ENCODE peak calls at places on chromosomes 2 and 18, in four cellular contexts. One of them, this sample, is unnamed.

GRCh38 chr2:230323385-230324106 is 3.4 kb upstream of the SP140L start:
- DNase-seq in ureter: no peak
- DNase-seq in COR-L47: no peak
- DNase-seq in HT1080: no peak
- DNase-seq in this sample: no peak

GRCh38 chr2:188042412-188042811 is 249.3 kb upstream of the GULP1 start:
- DNase-seq in COR-L47: no peak
- DNase-seq in ureter: no peak
- DNase-seq in HT1080: peak
- DNase-seq in this sample: peak

GRCh38 chr2:59462418-59463197 is 1090.8 kb downstream of the BCL11A start:
- DNase-seq in COR-L47: no peak
- DNase-seq in ureter: no peak
- DNase-seq in HT1080: peak
- DNase-seq in this sample: no peak

GRCh38 chr2:70085711-70086277 is 1.5 kb upstream of the PCBP1 start:
- DNase-seq in COR-L47: no peak
- DNase-seq in ureter: no peak
- DNase-seq in HT1080: no peak
- DNase-seq in this sample: no peak

GRCh38 chr18:23453657-23454011 is 547 bp downstream of the RIOK3 start:
- DNase-seq in COR-L47: no peak
- DNase-seq in HT1080: peak
- DNase-seq in ureter: peak
- DNase-seq in this sample: peak

GRCh38 chr2:160574472-160575140 is 81.0 kb upstream of the RBMS1 start:
- DNase-seq in HT1080: peak
- DNase-seq in ureter: no peak
- DNase-seq in COR-L47: no peak
- DNase-seq in this sample: peak

GRCh38 chr2:377414-377813 is 89.5 kb upstream of the ALKAL2 start:
- DNase-seq in HT1080: no peak
- DNase-seq in COR-L47: no peak
- DNase-seq in ureter: no peak
- DNase-seq in this sample: no peak

GRCh38 chr2:45941758-45942738 is 290.6 kb downstream of the PRKCE start:
- DNase-seq in HT1080: no peak
- DNase-seq in COR-L47: peak
- DNase-seq in ureter: no peak
- DNase-seq in this sample: no peak

GRCh38 chr2:63514237-63514716 is 74.0 kb downstream of the WDPCP start:
- DNase-seq in HT1080: no peak
- DNase-seq in COR-L47: no peak
- DNase-seq in ureter: no peak
- DNase-seq in this sample: no peak

GRCh38 chr18:27685807-27686412 is 491.0 kb downstream of the CDH2 start:
- DNase-seq in HT1080: peak
- DNase-seq in COR-L47: peak
- DNase-seq in ureter: no peak
- DNase-seq in this sample: peak

GRCh38 chr18:63646916-63647315 is 2.9 kb upstream of the SERPINB4 start:
- DNase-seq in COR-L47: no peak
- DNase-seq in HT1080: no peak
- DNase-seq in ureter: no peak
- DNase-seq in this sample: no peak